ENCODE peak calls at places on chromosomes 3 and 15, in seven cellular contexts. R, H, V, M, B, Y and L are unnamed samples.

GRCh38 chr15:66014639-66015182 is 145.4 kb downstream of the RAB11A start:
- DNase-seq in R (no peak), V (no peak), Y (no peak), M (no peak), B (peak), H (no peak), L (no peak)

GRCh38 chr3:61877359-61877770 is 316.0 kb downstream of the PTPRG start:
- DNase-seq in Y (no peak), H (no peak), R (no peak), V (no peak), B (peak), M (no peak), L (no peak)

GRCh38 chr3:128083396-128083795 is 31.2 kb downstream of the SEC61A1 start:
- DNase-seq in B (no peak), M (no peak), R (no peak), Y (no peak), V (no peak), H (no peak), L (no peak)

GRCh38 chr15:65212097-65212496 is 824 bp upstream of the CILP start:
- DNase-seq in H (no peak), R (no peak), Y (no peak), B (peak), V (no peak), M (no peak), L (no peak)

GRCh38 chr3:102068327-102068726 is 219.0 kb downstream of the NFKBIZ start:
- DNase-seq in V (no peak), R (no peak), B (no peak), M (no peak), Y (no peak), H (no peak), L (no peak)

GRCh38 chr15:42198516-42198915 is 9.6 kb downstream of the VPS39 start:
- DNase-seq in R (no peak), Y (no peak), B (no peak), H (no peak), V (no peak), M (no peak), L (no peak)

GRCh38 chr3:46369675-46370132 is 1.0 kb upstream of the CCR5 start:
- DNase-seq in V (no peak), R (no peak), H (no peak), M (no peak), B (no peak), Y (no peak), L (no peak)

GRCh38 chr3:141353652-141354495 is 14.4 kb upstream of the ZBTB38 start:
- DNase-seq in M (no peak), R (no peak), H (no peak), B (no peak), V (no peak), Y (no peak), L (no peak)

GRCh38 chr3:139534992-139535879 is 4.3 kb downstream of the RBP1 start:
- DNase-seq in R (no peak), M (no peak), H (peak), Y (no peak), V (no peak), B (peak), L (no peak)

GRCh38 chr15:46892621-46893160 is 824.6 kb upstream of the SEMA6D start:
- DNase-seq in Y (no peak), M (no peak), V (no peak), B (no peak), H (no peak), R (no peak), L (no peak)

GRCh38 chr3:12994607-12995388 is 78.4 kb downstream of the IQSEC1 start:
- DNase-seq in M (no peak), B (peak), V (no peak), Y (peak), H (peak), R (peak), L (no peak)

GRCh38 chr3:39398700-39399099 is 7.8 kb upstream of the RPSA start:
- DNase-seq in M (no peak), Y (no peak), V (no peak), H (no peak), R (no peak), B (no peak), L (no peak)

GRCh38 chr15:31843426-31844055 is 186.8 kb upstream of the CHRNA7 start:
- DNase-seq in B (peak), M (no peak), R (no peak), H (no peak), V (no peak), Y (no peak), L (no peak)

GRCh38 chr3:149512073-149512782 is 37.7 kb downstream of the TM4SF4 start:
- DNase-seq in Y (no peak), V (no peak), R (no peak), B (peak), M (peak), H (peak), L (peak)

GRCh38 chr3:187669675-187670504 is at the start of gene SST:
- DNase-seq in Y (no peak), R (no peak), B (no peak), V (no peak), M (no peak), H (peak), L (no peak)

GRCh38 chr15:79593119-79593869 is 161.2 kb downstream of the MINAR1 start:
- DNase-seq in Y (no peak), R (no peak), H (no peak), V (no peak), M (no peak), B (no peak), L (no peak)

GRCh38 chr3:7547826-7548225 is 686.9 kb downstream of the GRM7 start:
- DNase-seq in V (no peak), Y (no peak), R (no peak), H (no peak), M (no peak), B (no peak), L (no peak)

GRCh38 chr3:155078959-155079794 is 942 bp upstream of the MME start:
- DNase-seq in H (no peak), R (no peak), B (no peak), Y (no peak), V (no peak), M (no peak), L (no peak)

GRCh38 chr3:170826047-170826446 is 43.9 kb downstream of the RPL22L1 start:
- DNase-seq in M (no peak), R (no peak), B (no peak), H (no peak), V (no peak), Y (no peak), L (no peak)